ENCODE peak calls at places on chromosomes 4 and X, in six cellular contexts. I, W, J, N, D and K are unnamed samples.

GRCh38 chr4:142383800-142384470 is 462.2 kb downstream of the INPP4B start:
- DNase-seq in I (peak), W (no peak), J (peak), N (no peak), D (no peak), K (no peak)

GRCh38 chr4:142120921-142121320 is 484.5 kb downstream of the IL15 start:
- DNase-seq in I (no peak), W (no peak), J (no peak), N (no peak), D (no peak), K (no peak)

GRCh38 chr4:44025376-44026020 is 423.1 kb downstream of the KCTD8 start:
- DNase-seq in I (no peak), W (no peak), J (no peak), N (no peak), D (no peak), K (no peak)

GRCh38 chr4:23789765-23790164 is 100.1 kb downstream of the PPARGC1A start:
- DNase-seq in I (peak), W (no peak), J (peak), N (no peak), D (peak), K (no peak)

GRCh38 chr4:148263127-148263526 is 179.1 kb downstream of the NR3C2 start:
- DNase-seq in I (no peak), W (no peak), J (no peak), N (no peak), D (no peak), K (no peak)

GRCh38 chr4:114659386-114660008 is 60.9 kb downstream of the UGT8 start:
- DNase-seq in I (peak), W (no peak), J (peak), N (peak), D (peak), K (no peak)

GRCh38 chr4:121484633-121485032 is 103.8 kb upstream of the QRFPR start:
- DNase-seq in I (peak), W (no peak), J (peak), N (peak), D (peak), K (no peak)

GRCh38 chr4:6463311-6464289 is 8.8 kb downstream of the PPP2R2C start:
- DNase-seq in I (no peak), W (no peak), J (no peak), N (no peak), D (no peak), K (peak)

GRCh38 chr4:65943076-65943475 is 272.8 kb upstream of the EPHA5 start:
- DNase-seq in I (peak), W (no peak), J (peak), N (peak), D (peak), K (no peak)

GRCh38 chr4:24226667-24227066 is 336.8 kb upstream of the PPARGC1A start:
- DNase-seq in I (no peak), W (no peak), J (no peak), N (no peak), D (no peak), K (no peak)

GRCh38 chr4:27463816-27464215 is 603.2 kb downstream of the STIM2 start:
- DNase-seq in I (peak), W (no peak), J (no peak), N (peak), D (no peak), K (no peak)

GRCh38 chr4:29277381-29277780 is 1442.8 kb upstream of the PCDH7 start:
- DNase-seq in I (peak), W (no peak), J (no peak), N (no peak), D (no peak), K (no peak)

GRCh38 chr4:169727616-169728015 is 30.1 kb downstream of the HPF1 start:
- DNase-seq in I (no peak), W (no peak), J (no peak), N (no peak), D (no peak), K (no peak)

GRCh38 chr4:154779362-154779947 is 1.6 kb upstream of the RBM46 start:
- DNase-seq in I (peak), W (no peak), J (no peak), N (peak), D (peak), K (no peak)

GRCh38 chrX:53086464-53086863 is 4.3 kb downstream of the TSPYL2 start:
- DNase-seq in I (peak), W (no peak), J (no peak), N (no peak), D (no peak), K (no peak)

GRCh38 chr4:18167831-18168230 is 146.3 kb upstream of the LCORL start:
- DNase-seq in I (peak), W (no peak), J (no peak), N (no peak), D (no peak), K (no peak)
- TF ChIP-seq CTCF in I (no peak), W (no peak), J (no peak), N (no peak), D (no peak), K (no peak)

GRCh38 chrX:37434362-37434761 is 85.2 kb downstream of the PRRG1 start:
- DNase-seq in I (no peak), W (no peak), J (no peak), N (no peak), D (no peak), K (no peak)
- TF ChIP-seq CTCF in I (no peak), W (no peak), J (no peak), N (no peak), D (no peak), K (no peak)

DNA sequence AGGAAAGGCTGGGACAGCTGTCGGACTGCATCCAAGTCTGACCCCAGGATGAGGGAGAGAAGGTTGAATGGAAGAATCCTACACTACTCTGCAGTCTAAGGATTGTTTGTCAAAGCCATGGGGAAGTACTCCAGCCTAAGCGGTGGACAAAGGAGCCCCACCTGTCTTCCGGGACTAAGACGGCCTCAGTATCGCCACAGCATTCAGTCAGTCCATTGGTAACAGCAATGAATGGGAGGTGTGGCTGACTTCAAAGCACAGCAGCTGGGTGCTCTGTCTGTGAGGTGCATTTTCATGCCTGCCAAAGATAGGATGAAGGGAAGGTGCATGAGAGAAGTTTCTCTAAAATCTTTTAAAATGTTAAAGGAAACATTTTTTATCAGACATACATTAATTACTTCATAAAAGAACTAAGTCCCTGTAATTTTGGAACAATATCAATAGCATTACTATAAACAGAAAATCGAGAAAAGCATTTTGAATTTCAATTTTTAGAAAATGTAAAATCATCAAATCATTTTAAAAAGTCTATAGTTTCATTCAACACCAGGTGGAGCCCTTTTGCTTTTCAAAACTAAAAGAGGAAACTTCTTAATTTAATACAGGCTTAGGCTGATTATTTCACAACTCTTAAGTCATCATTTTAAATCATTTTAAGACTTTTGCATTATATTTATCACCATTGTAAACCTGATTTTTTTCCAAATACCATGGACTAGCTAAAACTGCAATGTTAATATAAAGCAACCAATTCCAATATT is 27.6 kb upstream of the INTU start:
- DNase-seq in I (peak), W (no peak), J (peak), N (peak), D (peak), K (no peak)
- TF ChIP-seq CTCF in I (peak), W (no peak), J (peak), N (peak), D (peak), K (peak)

DNA sequence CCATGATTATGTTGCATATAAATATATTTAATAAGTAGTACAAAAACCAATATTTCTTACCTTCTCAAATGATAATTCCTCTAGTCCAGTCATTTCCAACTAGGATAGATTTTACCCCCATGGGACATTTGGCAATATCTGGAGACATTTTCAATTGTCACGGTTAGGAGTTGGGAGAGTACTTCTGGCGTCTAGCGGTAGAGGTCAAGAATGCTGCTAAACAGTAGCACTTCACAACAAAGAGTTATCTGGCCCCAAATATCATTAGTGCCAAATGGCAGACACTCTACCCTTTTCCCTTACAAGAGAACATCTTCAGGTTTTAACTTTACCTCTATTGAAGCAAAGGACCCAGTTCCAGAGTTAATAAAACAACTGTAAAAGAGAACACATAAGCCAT is 168.1 kb downstream of the FAT4 start:
- DNase-seq in I (no peak), W (no peak), J (no peak), N (no peak), D (no peak), K (no peak)
- TF ChIP-seq CTCF in I (no peak), W (no peak), J (no peak), N (no peak), D (no peak), K (no peak)

DNA sequence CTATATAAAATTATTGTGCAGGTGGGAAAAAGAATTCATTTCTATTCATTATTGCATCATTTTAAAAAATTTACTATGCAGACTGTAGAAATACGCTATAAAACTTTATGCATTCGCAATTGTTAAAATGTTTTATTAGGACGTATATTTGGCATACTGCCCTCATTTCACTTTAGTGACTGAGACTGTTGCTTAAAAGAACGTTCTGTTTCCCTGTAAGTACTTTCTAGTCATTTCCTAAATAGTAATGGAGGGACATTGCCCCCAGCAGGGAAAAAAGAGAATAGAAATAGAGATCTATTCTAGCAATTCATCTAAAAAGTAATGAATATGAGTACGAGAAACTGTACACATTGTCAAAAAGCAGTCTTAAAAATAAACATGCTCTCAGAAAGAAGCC is 1295.8 kb upstream of the TENM3 start:
- DNase-seq in I (peak), W (no peak), J (no peak), N (no peak), D (no peak), K (no peak)
- TF ChIP-seq CTCF in I (peak), W (no peak), J (no peak), N (no peak), D (no peak), K (peak)

DNA sequence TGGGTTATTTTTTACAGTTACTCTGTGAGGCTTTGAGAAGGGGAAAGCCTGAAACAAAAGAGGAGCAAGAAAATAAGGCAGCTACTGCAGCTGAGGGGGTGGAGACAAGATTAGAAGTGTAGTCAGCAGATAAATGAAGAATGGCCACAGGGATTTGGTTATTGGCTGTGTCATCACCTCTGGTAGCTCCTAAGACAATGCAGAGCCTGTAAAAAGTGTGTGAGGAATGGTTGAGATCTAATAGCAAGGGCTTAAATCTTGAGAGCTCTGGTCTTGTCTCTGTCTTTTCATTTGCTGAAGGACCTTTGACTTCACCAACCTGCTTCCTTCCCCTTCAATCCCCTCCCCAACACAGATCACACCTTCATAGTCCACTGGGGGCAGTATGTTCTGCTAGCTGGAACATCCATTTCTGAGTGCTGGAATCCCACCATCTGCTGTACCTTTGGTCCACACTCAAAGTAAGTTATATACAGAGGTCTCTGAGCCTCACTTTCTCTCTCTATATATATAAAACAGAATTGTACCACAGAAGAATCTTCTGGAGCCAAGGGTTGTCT is 213.7 kb upstream of the ZIC3 start:
- DNase-seq in I (no peak), W (no peak), J (no peak), N (peak), D (no peak), K (no peak)
- TF ChIP-seq CTCF in I (no peak), W (no peak), J (peak), N (no peak), D (no peak), K (peak)

GRCh38 chrX:49761481-49761880 is 65.7 kb upstream of the PAGE1 start:
- DNase-seq in I (peak), W (no peak), J (no peak), N (peak), D (peak), K (no peak)
- TF ChIP-seq CTCF in I (peak), W (peak), J (peak), N (peak), D (peak), K (peak)

DNA sequence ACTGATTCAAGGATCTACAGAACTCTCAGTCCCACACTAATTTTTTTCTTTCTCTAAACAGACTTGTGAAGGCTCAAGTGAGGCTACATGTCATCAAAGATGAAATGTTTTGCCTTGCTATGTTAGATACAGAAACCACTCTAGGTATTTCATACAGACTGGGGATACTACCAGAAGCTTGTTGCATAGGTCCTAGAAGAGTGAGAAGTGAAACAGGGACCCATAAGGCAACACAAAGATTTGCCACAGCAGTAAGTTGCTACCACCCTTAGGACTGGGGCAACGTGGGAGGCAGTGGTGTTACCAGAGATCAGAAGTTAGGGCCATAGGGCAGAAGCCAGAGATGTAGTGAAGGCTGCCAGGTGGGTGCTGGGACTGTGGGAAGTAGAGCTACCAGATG is 50.7 kb upstream of the MID1IP1 start:
- DNase-seq in I (no peak), W (no peak), J (no peak), N (no peak), D (no peak), K (no peak)
- TF ChIP-seq CTCF in I (no peak), W (no peak), J (no peak), N (no peak), D (no peak), K (no peak)